ENCODE peak calls at places on chromosomes 16 and 17, in four cellular contexts. A is right lobe of liver, T is AG10803, N is K562. Z is an unnamed sample.

GRCh38 chr16:89123001-89123830 is 29.6 kb downstream of the ACSF3 start:
- DNase-seq in A (no peak), T (no peak), N (no peak), Z (no peak)

GRCh38 chr16:81251871-81252270 is 13.4 kb downstream of the BCO1 start:
- DNase-seq in A (no peak), T (peak), N (no peak), Z (peak)

GRCh38 chr16:8655184-8655717 is 19.2 kb upstream of the ABAT start:
- DNase-seq in A (no peak), T (peak), N (peak), Z (no peak)

GRCh38 chr16:736936-737481 is 3.8 kb downstream of the CIAO3 start:
- DNase-seq in A (no peak), T (no peak), N (no peak), Z (no peak)

GRCh38 chr17:71163121-71163812 is 957.6 kb upstream of the SOX9 start:
- DNase-seq in A (peak), T (no peak), N (no peak), Z (no peak)

GRCh38 chr17:74212262-74212912 is 984 bp upstream of the TTYH2 start:
- DNase-seq in A (peak), T (peak), N (peak), Z (peak)

GRCh38 chr17:35778641-35779196 is 16.7 kb downstream of the MMP28 start:
- DNase-seq in A (no peak), T (peak), N (no peak), Z (no peak)

GRCh38 chr17:13490906-13491502 is 110.7 kb downstream of the HS3ST3A1 start:
- DNase-seq in A (no peak), T (peak), N (no peak), Z (no peak)

GRCh38 chr17:68315930-68316329 is 24.6 kb downstream of the ARSG start:
- DNase-seq in A (no peak), T (no peak), N (no peak), Z (no peak)

GRCh38 chr17:57357392-57357784 is 101.1 kb downstream of the MSI2 start:
- DNase-seq in A (peak), T (no peak), N (no peak), Z (no peak)

GRCh38 chr17:62854026-62854425 is 45.9 kb upstream of the MARCHF10 start:
- DNase-seq in A (no peak), T (peak), N (no peak), Z (peak)

GRCh38 chr16:59597269-59597668 is 863.2 kb upstream of the GOT2 start:
- DNase-seq in A (no peak), T (peak), N (no peak), Z (peak)

GRCh38 chr17:77570565-77570898 is 388.0 kb upstream of the TNRC6C start:
- DNase-seq in A (no peak), T (no peak), N (no peak), Z (no peak)

GRCh38 chr16:56946767-56947603 is 14.8 kb upstream of the CETP start:
- DNase-seq in A (no peak), T (no peak), N (no peak), Z (no peak)

GRCh38 chr17:70913086-70913485 is 743.8 kb downstream of the KCNJ2 start:
- DNase-seq in A (no peak), T (peak), N (no peak), Z (peak)

GRCh38 chr17:50134206-50135110 is 4.5 kb upstream of the SAMD14 start:
- DNase-seq in A (no peak), T (no peak), N (no peak), Z (no peak)

GRCh38 chr17:21025446-21025845 is 17.4 kb downstream of the USP22 start:
- DNase-seq in A (no peak), T (peak), N (no peak), Z (no peak)

GRCh38 chr17:55289106-55289446 is 24.3 kb downstream of the HLF start:
- DNase-seq in A (no peak), T (no peak), N (no peak), Z (peak)

GRCh38 chr17:49548051-49548505 is 27.6 kb upstream of the NXPH3 start:
- DNase-seq in A (no peak), T (no peak), N (no peak), Z (no peak)

GRCh38 chr17:40415390-40415789 is 2.3 kb downstream of the TOP2A start:
- DNase-seq in A (no peak), T (peak), N (peak), Z (peak)

GRCh38 chr17:79923974-79924638 is 84.9 kb upstream of the CBX4 start:
- DNase-seq in A (no peak), T (no peak), N (peak), Z (no peak)

GRCh38 chr16:89795676-89796075 is 20.8 kb downstream of the FANCA start:
- DNase-seq in A (no peak), T (no peak), N (no peak), Z (no peak)

GRCh38 chr17:73891001-73891400 is 246.8 kb upstream of the SDK2 start:
- DNase-seq in A (no peak), T (no peak), N (no peak), Z (no peak)

DNA sequence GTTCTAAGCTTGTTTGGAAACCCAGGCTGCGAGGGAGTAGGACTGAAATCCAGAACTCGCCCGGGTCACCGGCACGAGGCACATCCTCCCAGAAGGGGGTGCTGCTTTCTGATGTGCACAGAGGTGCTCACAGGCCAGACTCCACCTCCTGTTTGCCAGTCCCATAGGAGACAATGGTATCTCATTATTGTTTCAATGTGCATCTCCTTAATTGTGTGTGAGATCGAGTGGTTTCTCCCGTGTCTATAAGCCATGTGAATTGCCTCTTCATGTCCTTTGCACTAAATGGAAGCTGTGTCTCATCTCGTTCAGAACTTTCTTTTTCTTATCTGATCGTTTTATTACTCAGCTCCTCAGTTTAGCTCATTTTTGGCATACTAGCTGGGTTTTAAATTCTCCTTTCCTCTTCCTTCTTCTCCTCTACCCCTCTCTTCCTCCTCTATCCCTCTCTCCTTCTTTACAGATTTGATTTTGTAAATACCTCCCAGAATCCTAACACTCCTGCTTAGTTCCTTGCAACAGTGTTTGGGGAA is 32.1 kb upstream of the PRKCB start:
- DNase-seq in A (peak), T (peak), N (peak), Z (peak)
- H3K4me3 ChIP-seq in A (no peak), T (no peak), N (peak), Z (no peak)

GRCh38 chr17:43917348-43918025 is 10.2 kb upstream of the MPP2 start:
- DNase-seq in A (peak), T (peak), N (peak), Z (no peak)
- TF ChIP-seq CTCF in A (peak), T (peak), N (peak), Z (peak)

GRCh38 chr16:66266436-66267286 is 99.8 kb upstream of the CDH5 start:
- DNase-seq in A (no peak), T (peak), N (no peak), Z (peak)
- H3K4me3 ChIP-seq in A (no peak), T (peak), N (no peak), Z (no peak)

GRCh38 chr16:83720981-83721380 is 86.8 kb upstream of the HSBP1 start:
- DNase-seq in A (no peak), T (no peak), N (no peak), Z (no peak)
- TF ChIP-seq CTCF in A (no peak), T (no peak), N (no peak), Z (no peak)

DNA sequence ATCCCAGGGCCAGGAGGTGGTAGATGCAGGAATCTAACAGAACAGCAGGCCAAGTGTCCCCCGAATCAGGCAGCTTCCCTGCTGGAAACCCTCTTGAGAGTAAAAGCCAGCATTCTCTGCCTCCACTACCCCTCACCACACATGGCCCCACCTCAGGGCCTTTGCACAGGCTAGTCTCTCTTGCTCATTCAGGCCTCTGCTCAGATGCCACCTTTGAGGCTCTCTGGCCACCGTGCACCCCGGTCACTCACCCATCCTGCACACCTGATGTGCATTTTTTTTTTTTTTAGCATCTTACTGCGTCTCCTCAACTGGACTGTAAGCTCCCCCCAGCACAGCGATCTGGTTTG is 34.5 kb upstream of the GSE1 start:
- DNase-seq in A (no peak), T (no peak), N (no peak), Z (no peak)
- H3K4me3 ChIP-seq in A (no peak), T (no peak), N (no peak), Z (no peak)

GRCh38 chr16:20359997-20360396 is 7.5 kb upstream of the UMOD start:
- DNase-seq in A (peak), T (no peak), N (peak), Z (no peak)
- TF ChIP-seq CTCF in A (peak), T (no peak), N (peak), Z (no peak)

GRCh38 chr16:53132406-53132805 is 77.6 kb downstream of the CHD9 start:
- DNase-seq in A (no peak), T (peak), N (no peak), Z (no peak)

GRCh38 chr16:53129281-53130192 is 74.7 kb downstream of the CHD9 start:
- DNase-seq in A (no peak), T (peak), N (peak), Z (no peak)

GRCh38 chr16:53130193-53131049 is 75.6 kb downstream of the CHD9 start:
- DNase-seq in A (peak), T (peak), N (peak), Z (peak)

GRCh38 chr16:53131363-53132071 is 76.7 kb downstream of the CHD9 start:
- DNase-seq in A (peak), T (peak), N (peak), Z (peak)

DNA sequence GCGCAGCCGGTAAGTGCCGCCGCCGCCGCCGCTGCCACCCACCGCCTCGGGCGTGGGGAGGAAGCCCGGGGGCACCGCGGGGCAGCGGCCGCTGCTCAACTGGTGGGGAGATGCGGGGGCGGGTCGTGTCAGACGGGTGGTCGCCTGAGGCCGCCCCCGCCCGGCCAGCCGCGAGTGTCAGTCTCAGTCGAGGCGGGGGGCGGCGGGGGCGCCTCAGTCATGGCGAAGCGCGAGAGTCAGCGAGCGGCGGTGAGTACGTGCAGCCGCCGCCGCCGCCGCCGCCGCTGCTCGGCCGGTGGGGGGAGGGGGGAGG is 76.2 kb downstream of the CHD9 start:
- DNase-seq in A (no peak), T (no peak), N (no peak), Z (no peak)
- H3K4me3 ChIP-seq in A (peak), T (peak), N (peak), Z (peak)

GRCh38 chr16:74186589-74186988 is 110.0 kb upstream of the PSMD7 start:
- DNase-seq in A (no peak), T (peak), N (no peak), Z (peak)

GRCh38 chr16:74183601-74184365 is 112.8 kb upstream of the PSMD7 start:
- DNase-seq in A (no peak), T (no peak), N (no peak), Z (no peak)

GRCh38 chr16:74190292-74190691 is 106.3 kb upstream of the PSMD7 start:
- DNase-seq in A (no peak), T (no peak), N (no peak), Z (no peak)

GRCh38 chr16:74184839-74185238 is 111.8 kb upstream of the PSMD7 start:
- DNase-seq in A (no peak), T (no peak), N (no peak), Z (no peak)
- TF ChIP-seq CTCF in A (no peak), T (no peak), N (no peak), Z (no peak)

GRCh38 chr17:61291457-61292311 is 108.0 kb upstream of the TBX2 start:
- DNase-seq in A (no peak), T (no peak), N (no peak), Z (peak)
- H3K4me3 ChIP-seq in A (no peak), T (no peak), N (no peak), Z (no peak)

Z was measured in foreskin fibroblast.